ENCODE peak calls at places on chromosomes 1 and 21, in ten cellular contexts. V is D341Med; C is activated CD4-positive, alpha-beta T cell treated with anti-CD3 and anti-CD28 coated beads, Interleukin-2, amount 50 U/mL, for 1 hour; N is NCI-H774; S is cardiac fibroblast; P is sciatic nerve; G is activated T-cell treated with anti-CD3 and anti-CD28 coated beads for 4 hours; T is fibroblast of lung; O is ELR; X is activated CD8-positive, alpha-beta memory T cell treated with anti-CD3 and anti-CD28 coated beads for 24 hours. D is an unnamed sample.
A peak's percentile ranks its signal among the peaks of the same experiment; 100 is the strongest.

GRCh38 chr1:244151558-244151957 is 100.5 kb downstream of the ZBTB18 start:
- DNase-seq in S (no peak), P (no peak), T (no peak), G (no peak), C (no peak), O (no peak), X (no peak), N (no peak), V (no peak), D (no peak)

GRCh38 chr1:99004270-99005141 is at the start of gene PLPPR5:
- DNase-seq in P (no peak), N (no peak), T (peak; percentile 44), V (peak; percentile 81), S (peak; percentile 6), C (peak; percentile 6), G (peak; percentile 2), O (peak; percentile 32), X (peak; percentile 63), D (peak; percentile 75)

GRCh38 chr1:48223372-48224081 is 1.0 kb downstream of the SLC5A9 start:
- DNase-seq in G (no peak), V (no peak), X (no peak), T (no peak), N (peak; percentile 13), O (no peak), C (no peak), P (no peak), S (no peak), D (no peak)

GRCh38 chr1:86258106-86258505 is 101.5 kb upstream of the COL24A1 start:
- DNase-seq in V (no peak), G (no peak), X (no peak), C (no peak), P (no peak), N (no peak), T (peak; percentile 60), S (peak; percentile 49), O (peak; percentile 19), D (no peak)

GRCh38 chr21:14773777-14774345 is 227.7 kb upstream of the SAMSN1 start:
- DNase-seq in P (peak; percentile 68), T (no peak), N (peak; percentile 15), O (peak; percentile 31), G (peak; percentile 51), C (peak; percentile 49), S (peak; percentile 76), X (peak; percentile 81), V (peak; percentile 76), D (peak; percentile 81)

GRCh38 chr1:118659646-118660045 is 328.5 kb downstream of the TBX15 start:
- DNase-seq in V (no peak), X (no peak), T (no peak), O (no peak), C (no peak), P (no peak), N (no peak), G (no peak), S (peak; percentile 2), D (no peak)

GRCh38 chr1:154941332-154941995 is 4.9 kb upstream of the PMVK start:
- DNase-seq in G (no peak), V (no peak), C (no peak), T (no peak), O (no peak), X (no peak), N (no peak), S (no peak), P (no peak), D (peak; percentile 69)

GRCh38 chr1:228870041-228870713 is 134.9 kb downstream of the RHOU start:
- DNase-seq in C (no peak), P (no peak), N (no peak), X (peak; percentile 37), T (no peak), O (no peak), G (no peak), S (no peak), V (no peak), D (no peak)

GRCh38 chr1:145826030-145826429 is 2.0 kb downstream of the POLR3C start:
- DNase-seq in T (no peak), V (no peak), N (no peak), O (peak; percentile 37), X (no peak), P (no peak), G (no peak), S (no peak), C (no peak), D (no peak)

GRCh38 chr1:198563578-198563977 is 23.1 kb upstream of the ATP6V1G3 start:
- DNase-seq in O (peak; percentile 54), S (peak; percentile 9), T (peak; percentile 59), P (no peak), X (no peak), C (no peak), V (no peak), G (no peak), N (no peak), D (no peak)

GRCh38 chr1:37633040-37633949 is 1.4 kb downstream of the RSPO1 start:
- DNase-seq in V (no peak), O (no peak), C (no peak), G (no peak), P (no peak), T (no peak), X (no peak), S (no peak), N (no peak), D (no peak)

GRCh38 chr1:155813672-155814071 is 43.3 kb downstream of the GON4L start:
- DNase-seq in G (no peak), O (no peak), P (no peak), V (no peak), X (no peak), T (no peak), N (no peak), S (no peak), C (no peak), D (no peak)

GRCh38 chr1:60692031-60692430 is 390.3 kb upstream of the NFIA start:
- DNase-seq in V (no peak), N (no peak), X (no peak), P (no peak), S (no peak), G (no peak), T (no peak), C (no peak), O (no peak), D (no peak)

D was measured in NCI-H82.